ENCODE peak calls at places on chromosomes 11 and 22, in ten cellular contexts. N is HCT116; M is effector memory CD4-positive, alpha-beta T cell; W is naive thymus-derived CD4-positive, alpha-beta T cell; B is mammary epithelial cell; Z is PC-3; E is HepG2; K is HAP-1; L is endodermal cell; T is cardiac muscle cell. F is an unnamed sample.
A peak's percentile ranks its signal among the peaks of the same experiment; 100 is the strongest.

GRCh38 chr11:42407379-42407778 is 904.4 kb upstream of the API5 start:
- DNase-seq in Z (peak; percentile 33), K (no peak), W (no peak), M (no peak), N (no peak), L (peak; percentile 96), T (peak; percentile 76), E (no peak), B (peak; percentile 1), F (no peak)

GRCh38 chr11:66361502-66361941 is 10.0 kb downstream of the SLC29A2 start:
- DNase-seq in W (no peak), Z (no peak), E (no peak), M (no peak), K (no peak), T (no peak), N (no peak), L (no peak), B (no peak), F (no peak)

GRCh38 chr11:96109265-96110030 is 185.5 kb upstream of the MTMR2 start:
- DNase-seq in L (no peak), W (no peak), B (peak; percentile 66), K (no peak), T (no peak), Z (no peak), N (no peak), M (no peak), E (peak; percentile 15), F (peak; percentile 88)

GRCh38 chr11:1878134-1879031 is 13.3 kb downstream of the PRR33 start:
- DNase-seq in E (no peak), N (no peak), W (peak; percentile 20), T (no peak), K (no peak), Z (no peak), L (no peak), B (no peak), M (no peak), F (no peak)

GRCh38 chr11:35559949-35560348 is 34.5 kb upstream of the PAMR1 start:
- DNase-seq in K (no peak), E (no peak), T (no peak), N (no peak), M (no peak), L (no peak), W (no peak), B (no peak), Z (no peak), F (no peak)

GRCh38 chr22:20781272-20781990 is 7.5 kb downstream of the SERPIND1 start:
- DNase-seq in Z (peak; percentile 63), M (no peak), B (peak; percentile 29), T (no peak), L (no peak), W (no peak), N (no peak), K (no peak), E (no peak), F (no peak)

GRCh38 chr11:47534707-47535251 is 18.2 kb downstream of the CELF1 start:
- DNase-seq in T (no peak), Z (no peak), N (no peak), K (no peak), B (no peak), L (no peak), M (no peak), W (no peak), E (no peak), F (no peak)

GRCh38 chr11:7871056-7871455 is 60.0 kb downstream of the OR10A6 start:
- DNase-seq in B (peak; percentile 55), W (no peak), T (no peak), K (no peak), N (no peak), Z (no peak), M (no peak), L (no peak), E (no peak), F (peak; percentile 86)

DNA sequence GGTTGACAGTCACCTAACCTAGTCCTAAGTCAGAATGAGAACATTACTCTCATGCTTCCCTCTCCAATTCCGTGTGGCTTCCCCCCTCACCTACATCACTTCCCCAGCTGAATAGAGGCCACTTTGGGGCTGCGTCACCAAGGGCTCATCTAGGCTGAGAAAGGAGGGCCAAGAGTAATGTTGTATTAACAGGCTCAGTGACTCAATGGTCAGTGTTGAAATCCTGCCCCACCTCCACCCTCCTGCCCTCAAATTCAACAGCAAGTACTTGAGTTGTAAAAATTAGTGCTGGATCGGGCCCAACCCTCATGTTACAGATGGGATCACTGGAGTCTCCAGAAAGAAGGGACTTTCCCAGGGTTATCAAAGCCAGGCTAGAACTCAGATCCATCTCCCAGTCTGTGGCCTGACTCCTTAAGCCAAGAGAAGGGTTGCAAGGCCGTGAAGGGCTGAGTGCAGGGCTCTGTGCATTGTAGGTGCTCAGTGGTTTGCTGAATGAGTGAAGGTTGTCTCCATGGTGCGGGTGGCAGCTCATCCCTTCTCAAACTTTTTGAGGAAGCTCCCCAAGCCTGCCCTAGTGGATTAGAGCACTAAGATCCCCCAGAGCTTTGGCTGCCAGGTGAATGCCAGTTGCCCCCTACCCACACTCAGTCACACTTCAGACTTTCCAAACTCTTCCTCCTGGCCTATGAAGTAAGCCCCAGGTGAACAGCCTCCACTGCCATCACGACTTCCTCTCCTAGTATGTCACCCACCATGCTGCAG is 3.2 kb downstream of the DGAT2 start:
- DNase-seq in W (no peak), K (no peak), M (no peak), Z (peak; percentile 91), N (no peak), E (no peak), L (no peak), B (peak; percentile 63), T (no peak), F (no peak)
- H3K27me3 ChIP-seq in W (no peaks in the 10 kb centered on the region), K (no peaks in the 10 kb centered on the region), M (peaks cover 6% of the 10 kb centered on the region), Z (no peaks in the 10 kb centered on the region), N (peaks cover 6% of the 10 kb centered on the region), E (no peaks in the 10 kb centered on the region), L (peaks cover 24% of the 10 kb centered on the region), B (peaks cover 6% of the 10 kb centered on the region), T (no peaks in the 10 kb centered on the region), F (peaks cover 46% of the 10 kb centered on the region)

GRCh38 chr11:78740175-78741161 is 165.8 kb upstream of the NARS2 start:
- DNase-seq in N (no peak), T (peak; percentile 6), K (no peak), Z (no peak), W (no peak), M (no peak), B (no peak), L (no peak), E (no peak), F (no peak)

GRCh38 chr11:78735711-78736110 is 161.0 kb upstream of the NARS2 start:
- DNase-seq in Z (no peak), M (no peak), T (no peak), E (no peak), L (no peak), N (no peak), K (no peak), W (no peak), B (no peak), F (no peak)

GRCh38 chr11:78741794-78742193 is 167.1 kb upstream of the NARS2 start:
- DNase-seq in L (no peak), K (no peak), T (no peak), N (no peak), W (no peak), M (no peak), Z (no peak), B (no peak), E (no peak), F (no peak)

GRCh38 chr11:78742430-78742829 is 167.8 kb upstream of the NARS2 start:
- DNase-seq in M (no peak), B (peak; percentile 54), E (no peak), K (no peak), T (no peak), L (no peak), Z (peak; percentile 88), W (no peak), N (no peak), F (peak; percentile 40)

GRCh38 chr11:78737891-78738290 is 163.2 kb upstream of the NARS2 start:
- DNase-seq in E (no peak), L (no peak), W (no peak), T (no peak), N (no peak), K (no peak), B (no peak), Z (no peak), M (no peak), F (no peak)
- H3K27me3 ChIP-seq in E (peaks cover 18% of the 10 kb centered on the region), L (no peaks in the 10 kb centered on the region), W (no peaks in the 10 kb centered on the region), T (no peaks in the 10 kb centered on the region), N (peaks cover 13% of the 10 kb centered on the region), K (no peaks in the 10 kb centered on the region), B (no peaks in the 10 kb centered on the region), Z (no peaks in the 10 kb centered on the region), M (no peaks in the 10 kb centered on the region), F (no peaks in the 10 kb centered on the region)

GRCh38 chr11:70729949-70730348 is 331.6 kb downstream of the CTTN start:
- DNase-seq in Z (no peak), N (no peak), T (no peak), M (no peak), W (no peak), L (no peak), B (no peak), K (no peak), E (no peak), F (no peak)

GRCh38 chr11:70727899-70728620 is 329.7 kb downstream of the CTTN start:
- DNase-seq in K (no peak), Z (no peak), M (no peak), W (no peak), T (no peak), B (no peak), L (no peak), N (no peak), E (no peak), F (peak; percentile 4)

GRCh38 chr11:70731670-70732492 is 333.6 kb downstream of the CTTN start:
- DNase-seq in N (no peak), K (no peak), W (no peak), B (no peak), E (no peak), T (no peak), M (no peak), L (no peak), Z (no peak), F (no peak)

GRCh38 chr11:70732493-70733206 is 334.3 kb downstream of the CTTN start:
- DNase-seq in T (no peak), Z (no peak), B (no peak), E (no peak), L (no peak), N (peak; percentile 8), K (no peak), W (no peak), M (no peak), F (no peak)

DNA sequence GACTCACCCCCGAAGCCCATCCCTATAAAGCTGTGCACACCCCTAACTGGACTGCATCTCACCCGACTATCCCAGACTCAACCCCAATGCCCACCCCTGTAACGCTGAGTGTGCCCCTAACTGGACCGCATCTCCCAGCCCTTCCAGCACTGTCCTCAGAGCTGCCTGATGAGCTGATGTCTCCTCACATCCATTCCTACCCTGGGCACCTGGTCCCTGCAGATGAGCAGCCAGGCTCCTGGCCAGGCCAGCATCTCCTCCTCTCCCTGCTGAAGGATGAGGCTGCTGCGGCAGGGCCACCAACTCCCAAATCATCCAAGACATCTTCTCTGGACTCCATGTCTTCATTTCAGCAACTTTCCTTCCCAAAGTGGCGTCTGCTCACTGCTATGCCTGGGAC is 332.1 kb downstream of the CTTN start:
- DNase-seq in Z (no peak), L (no peak), T (no peak), W (no peak), N (no peak), M (no peak), K (no peak), B (no peak), E (no peak), F (no peak)
- H3K27me3 ChIP-seq in Z (no peaks in the 10 kb centered on the region), L (no peaks in the 10 kb centered on the region), T (no peaks in the 10 kb centered on the region), W (no peaks in the 10 kb centered on the region), N (no peaks in the 10 kb centered on the region), M (no peaks in the 10 kb centered on the region), K (no peaks in the 10 kb centered on the region), B (no peaks in the 10 kb centered on the region), E (no peaks in the 10 kb centered on the region), F (no peaks in the 10 kb centered on the region)

GRCh38 chr11:29125621-29126020 is 891.2 kb downstream of the KCNA4 start:
- DNase-seq in Z (no peak), B (no peak), M (no peak), L (no peak), K (no peak), N (no peak), E (no peak), T (no peak), W (no peak), F (no peak)

GRCh38 chr11:29127456-29127855 is 889.4 kb downstream of the KCNA4 start:
- DNase-seq in W (no peak), B (no peak), L (no peak), Z (no peak), K (no peak), E (no peak), N (no peak), T (no peak), M (no peak), F (no peak)

GRCh38 chr11:29119691-29120328 is 897.0 kb downstream of the KCNA4 start:
- DNase-seq in T (no peak), Z (peak; percentile 63), K (no peak), L (no peak), B (peak; percentile 16), E (no peak), N (no peak), M (no peak), W (no peak), F (peak; percentile 66)

GRCh38 chr11:29120329-29120695 is 896.5 kb downstream of the KCNA4 start:
- DNase-seq in M (no peak), Z (no peak), N (no peak), K (no peak), B (no peak), W (no peak), E (no peak), L (no peak), T (no peak), F (no peak)

DNA sequence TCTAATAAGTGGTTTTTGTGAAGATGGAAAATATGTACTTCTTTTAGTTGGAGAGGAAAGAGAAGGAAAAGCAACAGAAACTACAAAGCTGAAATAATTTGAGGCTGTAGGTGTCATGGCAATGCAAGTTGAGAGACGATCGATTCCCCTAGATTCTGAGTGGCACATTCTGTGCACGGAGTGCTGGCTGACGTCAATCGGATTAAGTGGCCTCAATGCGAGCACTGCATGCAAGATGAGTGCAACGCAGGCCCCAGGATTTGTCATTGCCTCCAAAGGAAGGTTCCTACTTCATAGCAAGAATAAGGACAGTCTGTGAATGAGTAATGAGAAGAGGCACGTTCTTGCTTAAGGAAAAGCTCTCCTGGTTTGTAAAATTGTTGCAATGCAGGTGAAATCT is 892.4 kb downstream of the KCNA4 start:
- DNase-seq in B (no peak), Z (no peak), T (no peak), M (no peak), W (no peak), N (no peak), E (no peak), L (no peak), K (no peak), F (no peak)
- H3K27me3 ChIP-seq in B (no peaks in the 10 kb centered on the region), Z (no peaks in the 10 kb centered on the region), T (no peaks in the 10 kb centered on the region), M (no peaks in the 10 kb centered on the region), W (no peaks in the 10 kb centered on the region), N (no peaks in the 10 kb centered on the region), E (no peaks in the 10 kb centered on the region), L (no peaks in the 10 kb centered on the region), K (no peaks in the 10 kb centered on the region), F (no peaks in the 10 kb centered on the region)

F was measured in foreskin keratinocyte.